ENCODE peak calls at places on chromosomes 1 and 21, in seven cellular contexts. One of them, this sample, is unnamed.

GRCh38 chr1:62728963-62729362 is 40.8 kb upstream of the DOCK7 start:
- DNase-seq in right lobe of liver: no peak
- DNase-seq in ELR: no peak
- DNase-seq in NCI-H2107: no peak
- DNase-seq in CD8-positive, alpha-beta memory T cell: no peak
- DNase-seq in posterior cingulate gyrus: no peak
- DNase-seq in left lobe of liver: no peak
- DNase-seq in this sample: no peak

GRCh38 chr1:247332215-247332900 is 691 bp upstream of the ZNF496 start:
- DNase-seq in right lobe of liver: peak
- DNase-seq in ELR: peak
- DNase-seq in NCI-H2107: peak
- DNase-seq in CD8-positive, alpha-beta memory T cell: peak
- DNase-seq in posterior cingulate gyrus: peak
- DNase-seq in left lobe of liver: peak
- DNase-seq in this sample: no peak

GRCh38 chr1:89727517-89728312 is 93.1 kb upstream of the LRRC8D start:
- DNase-seq in right lobe of liver: no peak
- DNase-seq in ELR: no peak
- DNase-seq in NCI-H2107: no peak
- DNase-seq in CD8-positive, alpha-beta memory T cell: no peak
- DNase-seq in posterior cingulate gyrus: no peak
- DNase-seq in left lobe of liver: no peak
- DNase-seq in this sample: no peak

GRCh38 chr1:209850342-209850979 is 22.7 kb downstream of the UTP25 start:
- DNase-seq in right lobe of liver: peak
- DNase-seq in ELR: peak
- DNase-seq in NCI-H2107: peak
- DNase-seq in CD8-positive, alpha-beta memory T cell: no peak
- DNase-seq in posterior cingulate gyrus: peak
- DNase-seq in left lobe of liver: no peak
- DNase-seq in this sample: no peak

GRCh38 chr1:208088319-208088718 is 155.9 kb downstream of the PLXNA2 start:
- DNase-seq in right lobe of liver: no peak
- DNase-seq in ELR: peak
- DNase-seq in NCI-H2107: no peak
- DNase-seq in CD8-positive, alpha-beta memory T cell: no peak
- DNase-seq in posterior cingulate gyrus: no peak
- DNase-seq in left lobe of liver: no peak
- DNase-seq in this sample: no peak

GRCh38 chr1:54611621-54612020 is 11.7 kb downstream of the FAM151A start:
- DNase-seq in right lobe of liver: no peak
- DNase-seq in ELR: no peak
- DNase-seq in NCI-H2107: no peak
- DNase-seq in CD8-positive, alpha-beta memory T cell: no peak
- DNase-seq in posterior cingulate gyrus: peak
- DNase-seq in left lobe of liver: no peak
- DNase-seq in this sample: no peak

GRCh38 chr1:74908131-74908530 is 175.2 kb downstream of the TYW3 start:
- DNase-seq in right lobe of liver: no peak
- DNase-seq in ELR: no peak
- DNase-seq in NCI-H2107: no peak
- DNase-seq in CD8-positive, alpha-beta memory T cell: no peak
- DNase-seq in posterior cingulate gyrus: no peak
- DNase-seq in left lobe of liver: no peak
- DNase-seq in this sample: no peak

GRCh38 chr1:220528679-220529529 is 968 bp downstream of the MARK1 start:
- DNase-seq in right lobe of liver: no peak
- DNase-seq in ELR: peak
- DNase-seq in NCI-H2107: no peak
- DNase-seq in CD8-positive, alpha-beta memory T cell: no peak
- DNase-seq in posterior cingulate gyrus: peak
- DNase-seq in left lobe of liver: no peak
- DNase-seq in this sample: no peak

GRCh38 chr1:42737257-42737656 is 2.8 kb downstream of the CLDN19 start:
- DNase-seq in right lobe of liver: peak
- DNase-seq in ELR: no peak
- DNase-seq in NCI-H2107: no peak
- DNase-seq in CD8-positive, alpha-beta memory T cell: no peak
- DNase-seq in posterior cingulate gyrus: no peak
- DNase-seq in left lobe of liver: peak
- DNase-seq in this sample: no peak

GRCh38 chr1:207981976-207982375 is 71.1 kb upstream of the CD34 start:
- DNase-seq in right lobe of liver: no peak
- DNase-seq in ELR: peak
- DNase-seq in NCI-H2107: no peak
- DNase-seq in CD8-positive, alpha-beta memory T cell: no peak
- DNase-seq in posterior cingulate gyrus: no peak
- DNase-seq in left lobe of liver: peak
- DNase-seq in this sample: no peak

GRCh38 chr1:156140879-156141707 is 12.3 kb upstream of the SEMA4A start:
- DNase-seq in right lobe of liver: no peak
- DNase-seq in ELR: no peak
- DNase-seq in NCI-H2107: no peak
- DNase-seq in CD8-positive, alpha-beta memory T cell: no peak
- DNase-seq in posterior cingulate gyrus: peak
- DNase-seq in left lobe of liver: no peak
- DNase-seq in this sample: peak

GRCh38 chr1:213934642-213935041 is 53.1 kb upstream of the PROX1 start:
- DNase-seq in right lobe of liver: peak
- DNase-seq in ELR: no peak
- DNase-seq in NCI-H2107: peak
- DNase-seq in CD8-positive, alpha-beta memory T cell: no peak
- DNase-seq in posterior cingulate gyrus: no peak
- DNase-seq in left lobe of liver: peak
- DNase-seq in this sample: no peak

GRCh38 chr1:66521736-66522365 is 12.1 kb upstream of the SGIP1 start:
- DNase-seq in right lobe of liver: no peak
- DNase-seq in ELR: peak
- DNase-seq in NCI-H2107: no peak
- DNase-seq in CD8-positive, alpha-beta memory T cell: no peak
- DNase-seq in posterior cingulate gyrus: no peak
- DNase-seq in left lobe of liver: no peak
- DNase-seq in this sample: no peak

GRCh38 chr1:202662081-202662480 is 48.2 kb downstream of the SYT2 start:
- DNase-seq in right lobe of liver: no peak
- DNase-seq in ELR: no peak
- DNase-seq in NCI-H2107: no peak
- DNase-seq in CD8-positive, alpha-beta memory T cell: no peak
- DNase-seq in posterior cingulate gyrus: peak
- DNase-seq in left lobe of liver: no peak
- DNase-seq in this sample: no peak

GRCh38 chr1:63042278-63042677 is 258.3 kb downstream of the ATG4C start:
- DNase-seq in right lobe of liver: no peak
- DNase-seq in ELR: no peak
- DNase-seq in NCI-H2107: peak
- DNase-seq in CD8-positive, alpha-beta memory T cell: no peak
- DNase-seq in posterior cingulate gyrus: no peak
- DNase-seq in left lobe of liver: no peak
- DNase-seq in this sample: no peak

GRCh38 chr1:23376890-23377811 is 7.5 kb upstream of the ZNF436 start:
- DNase-seq in right lobe of liver: no peak
- DNase-seq in ELR: peak
- DNase-seq in NCI-H2107: no peak
- DNase-seq in CD8-positive, alpha-beta memory T cell: no peak
- DNase-seq in posterior cingulate gyrus: no peak
- DNase-seq in left lobe of liver: no peak
- DNase-seq in this sample: no peak

GRCh38 chr1:147897789-147898188 is 4.8 kb upstream of the GJA8 start:
- DNase-seq in right lobe of liver: no peak
- DNase-seq in ELR: no peak
- DNase-seq in NCI-H2107: no peak
- DNase-seq in CD8-positive, alpha-beta memory T cell: no peak
- DNase-seq in posterior cingulate gyrus: no peak
- DNase-seq in left lobe of liver: no peak
- DNase-seq in this sample: no peak

GRCh38 chr1:92934395-92935378 is 26.6 kb downstream of the DIPK1A start:
- DNase-seq in right lobe of liver: no peak
- DNase-seq in ELR: no peak
- DNase-seq in NCI-H2107: peak
- DNase-seq in CD8-positive, alpha-beta memory T cell: no peak
- DNase-seq in posterior cingulate gyrus: peak
- DNase-seq in left lobe of liver: no peak
- DNase-seq in this sample: no peak

GRCh38 chr1:7621334-7622219 is 149.5 kb upstream of the VAMP3 start:
- DNase-seq in right lobe of liver: peak
- DNase-seq in ELR: peak
- DNase-seq in NCI-H2107: no peak
- DNase-seq in CD8-positive, alpha-beta memory T cell: no peak
- DNase-seq in posterior cingulate gyrus: no peak
- DNase-seq in left lobe of liver: no peak
- DNase-seq in this sample: no peak

GRCh38 chr1:10613861-10614260 is 139.1 kb downstream of the PEX14 start:
- DNase-seq in right lobe of liver: no peak
- DNase-seq in ELR: no peak
- DNase-seq in NCI-H2107: no peak
- DNase-seq in CD8-positive, alpha-beta memory T cell: no peak
- DNase-seq in posterior cingulate gyrus: no peak
- DNase-seq in left lobe of liver: no peak
- DNase-seq in this sample: no peak

GRCh38 chr21:46084709-46085108 is 13.2 kb upstream of the COL6A2 start:
- DNase-seq in right lobe of liver: no peak
- DNase-seq in ELR: no peak
- DNase-seq in NCI-H2107: no peak
- DNase-seq in CD8-positive, alpha-beta memory T cell: no peak
- DNase-seq in posterior cingulate gyrus: no peak
- DNase-seq in left lobe of liver: peak
- DNase-seq in this sample: no peak

GRCh38 chr1:30798389-30798951 is 40.9 kb upstream of the LAPTM5 start:
- DNase-seq in right lobe of liver: peak
- DNase-seq in ELR: no peak
- DNase-seq in NCI-H2107: no peak
- DNase-seq in CD8-positive, alpha-beta memory T cell: no peak
- DNase-seq in posterior cingulate gyrus: peak
- DNase-seq in left lobe of liver: no peak
- DNase-seq in this sample: no peak

GRCh38 chr1:36083635-36084501 is at the start of gene TEKT2:
- DNase-seq in right lobe of liver: peak
- DNase-seq in ELR: peak
- DNase-seq in NCI-H2107: peak
- DNase-seq in CD8-positive, alpha-beta memory T cell: no peak
- DNase-seq in posterior cingulate gyrus: no peak
- DNase-seq in left lobe of liver: peak
- DNase-seq in this sample: peak

GRCh38 chr1:179448429-179449149 is 82.8 kb downstream of the AXDND1 start:
- DNase-seq in right lobe of liver: no peak
- DNase-seq in ELR: no peak
- DNase-seq in NCI-H2107: no peak
- DNase-seq in CD8-positive, alpha-beta memory T cell: no peak
- DNase-seq in posterior cingulate gyrus: no peak
- DNase-seq in left lobe of liver: no peak
- DNase-seq in this sample: no peak

This sample was measured in substantia nigra.